ENCODE peak calls at places on chromosomes 4 and X, in five cellular contexts. G is pancreas, E is left lung, N is heart left ventricle, K is adipocyte. P is an unnamed sample.

GRCh38 chr4:75698162-75698962 is 25.2 kb upstream of the G3BP2 start:
- DNase-seq in G (no peak), N (no peak), E (no peak), K (no peak), P (no peak)

GRCh38 chr4:7077371-7077770 is 9.5 kb upstream of the GRPEL1 start:
- DNase-seq in E (no peak), K (no peak), G (no peak), N (no peak), P (no peak)

GRCh38 chr4:84491420-84491819 is 7.7 kb downstream of the NKX6-1 start:
- DNase-seq in E (no peak), G (no peak), K (no peak), N (no peak), P (no peak)

GRCh38 chrX:41441934-41442823 is 5.0 kb upstream of the NYX start:
- DNase-seq in E (peak; percentile 95), K (peak; percentile 77), G (peak; percentile 81), N (peak; percentile 74), P (peak; percentile 96)

GRCh38 chrX:85851418-85851817 is 195.9 kb downstream of the CHM start:
- DNase-seq in E (no peak), G (peak; percentile 21), N (no peak), K (peak; percentile 27), P (no peak)

GRCh38 chr4:118327554-118328241 is 25.1 kb downstream of the PRSS12 start:
- DNase-seq in G (no peak), K (peak; percentile 45), E (no peak), N (no peak), P (no peak)

GRCh38 chr4:127400736-127401346 is 231.9 kb upstream of the INTU start:
- DNase-seq in N (peak; percentile 26), G (peak; percentile 68), K (peak; percentile 90), E (no peak), P (no peak)

GRCh38 chr4:185799442-185799841 is 12.6 kb downstream of the SORBS2 start:
- DNase-seq in E (no peak), G (no peak), N (no peak), K (no peak), P (no peak)

GRCh38 chr4:78517050-78517652 is 34.4 kb upstream of the ANXA3 start:
- DNase-seq in K (peak; percentile 86), E (no peak), N (no peak), G (no peak), P (no peak)

GRCh38 chr4:148444296-148445070 is 2.3 kb upstream of the NR3C2 start:
- DNase-seq in K (peak; percentile 34), G (peak; percentile 43), E (peak; percentile 82), N (peak; percentile 41), P (peak; percentile 79)

GRCh38 chr4:105990933-105991332 is 95.7 kb downstream of the NPNT start:
- DNase-seq in K (peak; percentile 29), E (peak; percentile 74), N (peak; percentile 89), G (peak; percentile 67), P (peak; percentile 95)

GRCh38 chr4:41029098-41029497 is 185.2 kb downstream of the APBB2 start:
- DNase-seq in E (no peak), K (no peak), N (no peak), G (no peak), P (no peak)

GRCh38 chrX:56728752-56729151 is 291 bp upstream of the NBDY start:
- DNase-seq in K (peak; percentile 41), E (no peak), N (no peak), G (no peak), P (no peak)

GRCh38 chr4:69075061-69075792 is 21.0 kb upstream of the UGT2B7 start:
- DNase-seq in K (no peak), G (no peak), E (no peak), N (no peak), P (no peak)

GRCh38 chr4:119655111-119655837 is 26.7 kb upstream of the PDE5A start:
- DNase-seq in N (no peak), E (no peak), G (no peak), K (no peak), P (no peak)

GRCh38 chr4:184123009-184123408 is 94.7 kb downstream of the ENPP6 start:
- DNase-seq in E (no peak), N (no peak), K (no peak), G (no peak), P (no peak)

GRCh38 chr4:40608628-40609027 is 21.0 kb downstream of the RBM47 start:
- DNase-seq in N (no peak), G (no peak), E (no peak), K (peak; percentile 97), P (no peak)

GRCh38 chr4:154741877-154742851 is 1.6 kb upstream of the LRAT start:
- DNase-seq in K (peak; percentile 6), E (peak; percentile 68), N (no peak), G (no peak), P (no peak)

GRCh38 chrX:24483596-24483995 is 18.5 kb downstream of the PDK3 start:
- DNase-seq in E (no peak), G (no peak), K (no peak), N (no peak), P (no peak)

GRCh38 chr4:48290146-48290772 is 20.6 kb upstream of the TEC start:
- DNase-seq in K (no peak), G (peak; percentile 33), N (no peak), E (no peak), P (no peak)

GRCh38 chr4:11397146-11397545 is 31.5 kb downstream of the HS3ST1 start:
- DNase-seq in K (no peak), G (no peak), E (no peak), N (no peak), P (no peak)

GRCh38 chrX:30308263-30309138 is 689 bp downstream of the NR0B1 start:
- DNase-seq in N (no peak), G (no peak), E (peak; percentile 60), K (peak; percentile 13), P (peak; percentile 66)

GRCh38 chr4:52877694-52878093 is 15.6 kb downstream of the RASL11B start:
- DNase-seq in G (no peak), E (no peak), N (no peak), K (no peak), P (no peak)

GRCh38 chr4:10144971-10145370 is 28.4 kb upstream of the WDR1 start:
- DNase-seq in G (no peak), N (no peak), E (no peak), K (no peak), P (no peak)

GRCh38 chr4:148390311-148390710 is 51.9 kb downstream of the NR3C2 start:
- DNase-seq in E (no peak), G (no peak), N (no peak), K (no peak), P (no peak)

GRCh38 chr4:185283723-185284122 is 74.3 kb downstream of the SNX25 start:
- DNase-seq in K (peak; percentile 32), G (no peak), E (no peak), N (no peak), P (no peak)

GRCh38 chr4:12644261-12644660 is 839.9 kb downstream of the RAB28 start:
- DNase-seq in K (no peak), G (no peak), E (no peak), N (no peak), P (no peak)

GRCh38 chr4:89823416-89823815 is 13.5 kb downstream of the SNCA start:
- DNase-seq in E (no peak), K (peak; percentile 59), N (no peak), G (no peak), P (no peak)

GRCh38 chr4:90245837-90246236 is 118.6 kb downstream of the CCSER1 start:
- DNase-seq in G (no peak), K (no peak), N (no peak), E (no peak), P (no peak)

GRCh38 chr4:75733369-75733768 is 9.0 kb downstream of the USO1 start:
- DNase-seq in K (peak; percentile 37), G (no peak), N (no peak), E (no peak), P (no peak)

GRCh38 chr4:157220026-157220881 is at the start of gene GRIA2:
- DNase-seq in N (peak; percentile 40), K (peak; percentile 78), G (peak; percentile 72), E (peak; percentile 81), P (peak; percentile 79)

GRCh38 chrX:151789179-151789800 is 54.7 kb downstream of the CNGA2 start:
- DNase-seq in E (no peak), K (peak; percentile 87), G (no peak), N (peak; percentile 27), P (no peak)

GRCh38 chr4:173185832-173186545 is 17.4 kb downstream of the GALNT7 start:
- DNase-seq in E (no peak), G (no peak), K (no peak), N (no peak), P (no peak)

GRCh38 chr4:182240161-182241130 is 2.8 kb upstream of the TENM3 start:
- DNase-seq in N (no peak), E (no peak), K (peak; percentile 63), G (peak; percentile 10), P (peak; percentile 84)

GRCh38 chrX:118976599-118977340 is 2.4 kb downstream of the LONRF3 start:
- DNase-seq in G (peak; percentile 68), K (peak; percentile 7), E (peak; percentile 90), N (peak; percentile 20), P (peak; percentile 92)

GRCh38 chr4:47741200-47741599 is 96.7 kb downstream of the CORIN start:
- DNase-seq in G (no peak), N (no peak), E (no peak), K (peak; percentile 13), P (no peak)

GRCh38 chr4:183876268-183876934 is 28.7 kb upstream of the STOX2 start:
- DNase-seq in N (peak; percentile 89), G (peak; percentile 90), E (peak; percentile 84), K (no peak), P (peak; percentile 89)

GRCh38 chr4:114173968-114174367 is 194.5 kb upstream of the ARSJ start:
- DNase-seq in G (no peak), K (no peak), N (no peak), E (no peak), P (no peak)
- H3K4me1 ChIP-seq in G (no peaks in the 10 kb centered on the region), K (peaks cover 4% of the 10 kb centered on the region), N (no peaks in the 10 kb centered on the region), E (no peaks in the 10 kb centered on the region), P (peaks cover 5% of the 10 kb centered on the region)

GRCh38 chr4:1234811-1235292 is 14.1 kb downstream of the CTBP1 start:
- DNase-seq in E (peak; percentile 62), N (no peak), K (no peak), G (no peak), P (peak; percentile 56)
- H3K4me3 ChIP-seq in E (no peak overlapping the region), N (no peak overlapping the region), K (no peak overlapping the region), G (no peak overlapping the region), P (no peak overlapping the region)

DNA sequence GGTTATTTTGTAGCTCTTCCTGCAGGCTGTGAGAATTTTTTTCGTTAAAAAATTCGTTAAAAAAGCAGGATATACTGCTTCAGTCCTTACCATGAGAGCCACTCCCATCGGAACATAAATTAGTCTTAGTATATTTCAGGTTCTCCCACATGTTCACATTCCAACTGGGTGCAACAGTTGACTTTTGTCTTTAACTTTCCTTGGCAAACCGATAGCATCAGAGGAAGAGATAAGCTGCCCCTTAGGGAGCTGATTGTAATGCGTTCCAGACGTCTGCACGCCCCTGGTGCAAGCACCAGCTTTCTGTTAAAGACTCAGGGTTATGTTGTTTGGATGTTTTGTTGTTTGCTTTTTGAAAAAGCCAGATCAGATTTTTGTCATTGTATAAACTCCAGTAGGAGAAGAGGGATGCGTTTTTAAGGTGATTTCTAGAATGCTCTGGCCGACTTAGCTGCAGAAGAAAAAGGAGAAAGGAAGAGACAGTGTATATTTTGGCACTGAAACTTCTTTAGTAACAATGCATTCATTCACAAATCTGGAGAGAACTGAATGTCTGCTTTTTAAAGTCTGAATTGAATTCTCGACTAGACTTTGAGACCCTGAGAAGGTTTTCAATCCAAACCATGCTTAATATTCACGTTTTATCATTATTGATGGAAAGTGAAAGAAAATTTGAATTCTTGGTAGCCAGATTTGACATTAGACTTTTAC is 160.9 kb downstream of the CBR4 start:
- DNase-seq in K (peak; percentile 69), G (no peak), E (no peak), N (no peak), P (no peak)
- H3K4me1 ChIP-seq in K (peaks cover 52% of the 10 kb centered on the region), G (peaks cover 3% of the 10 kb centered on the region), E (peaks cover 35% of the 10 kb centered on the region), N (peaks cover 63% of the 10 kb centered on the region), P (peaks cover 8% of the 10 kb centered on the region)

GRCh38 chr4:3393171-3393570 is 48.6 kb upstream of the HGFAC start:
- DNase-seq in G (no peak), N (no peak), K (no peak), E (no peak), P (no peak)
- H3K4me3 ChIP-seq in G (no peak overlapping the region), N (no peak overlapping the region), K (no peak overlapping the region), E (no peak overlapping the region), P (no peak overlapping the region)